ENCODE peak calls at places on chromosome 14, in seven cellular contexts. One of them, this sample, is unnamed.

GRCh38 chr14:53217283-53217994 is 64.3 kb upstream of the DDHD1 start:
- DNase-seq in K562: peak
- DNase-seq in HCT116: peak
- DNase-seq in GM12878: peak
- DNase-seq in HepG2: peak
- DNase-seq in H1: peak
- DNase-seq in NT2/D1: peak
- DNase-seq in this sample: peak

GRCh38 chr14:52878469-52878868 is 72.4 kb downstream of the FERMT2 start:
- DNase-seq in K562: no peak
- DNase-seq in HCT116: no peak
- DNase-seq in GM12878: no peak
- DNase-seq in HepG2: no peak
- DNase-seq in H1: no peak
- DNase-seq in NT2/D1: no peak
- DNase-seq in this sample: no peak

GRCh38 chr14:64220466-64220865 is 73.7 kb downstream of the ESR2 start:
- DNase-seq in K562: peak
- DNase-seq in HCT116: no peak
- DNase-seq in GM12878: no peak
- DNase-seq in HepG2: no peak
- DNase-seq in H1: no peak
- DNase-seq in NT2/D1: no peak
- DNase-seq in this sample: no peak

GRCh38 chr14:93269341-93270068 is 62.4 kb downstream of the UBR7 start:
- DNase-seq in K562: peak
- DNase-seq in HCT116: no peak
- DNase-seq in GM12878: no peak
- DNase-seq in HepG2: peak
- DNase-seq in H1: no peak
- DNase-seq in NT2/D1: no peak
- DNase-seq in this sample: no peak

GRCh38 chr14:91186515-91187066 is 57.9 kb downstream of the GPR68 start:
- DNase-seq in K562: no peak
- DNase-seq in HCT116: no peak
- DNase-seq in GM12878: no peak
- DNase-seq in HepG2: no peak
- DNase-seq in H1: no peak
- DNase-seq in NT2/D1: no peak
- DNase-seq in this sample: no peak

GRCh38 chr14:96962337-96962736 is 165.2 kb downstream of the VRK1 start:
- DNase-seq in K562: no peak
- DNase-seq in HCT116: no peak
- DNase-seq in GM12878: no peak
- DNase-seq in HepG2: no peak
- DNase-seq in H1: no peak
- DNase-seq in NT2/D1: no peak
- DNase-seq in this sample: no peak

GRCh38 chr14:76948213-76948947 is 80.1 kb downstream of the IRF2BPL start:
- DNase-seq in K562: no peak
- DNase-seq in HCT116: no peak
- DNase-seq in GM12878: no peak
- DNase-seq in HepG2: peak
- DNase-seq in H1: no peak
- DNase-seq in NT2/D1: no peak
- DNase-seq in this sample: no peak

GRCh38 chr14:49895480-49895879 is 2.6 kb downstream of the ARF6 start:
- DNase-seq in K562: no peak
- DNase-seq in HCT116: no peak
- DNase-seq in GM12878: no peak
- DNase-seq in HepG2: no peak
- DNase-seq in H1: no peak
- DNase-seq in NT2/D1: no peak
- DNase-seq in this sample: no peak

GRCh38 chr14:30354439-30354838 is 204.5 kb upstream of the G2E3 start:
- DNase-seq in K562: no peak
- DNase-seq in HCT116: no peak
- DNase-seq in GM12878: no peak
- DNase-seq in HepG2: no peak
- DNase-seq in H1: no peak
- DNase-seq in NT2/D1: no peak
- DNase-seq in this sample: no peak

GRCh38 chr14:66015046-66015780 is 471.0 kb upstream of the CCDC196 start:
- DNase-seq in K562: no peak
- DNase-seq in HCT116: no peak
- DNase-seq in GM12878: no peak
- DNase-seq in HepG2: no peak
- DNase-seq in H1: no peak
- DNase-seq in NT2/D1: no peak
- DNase-seq in this sample: no peak

GRCh38 chr14:29558516-29558915 is 369.1 kb downstream of the PRKD1 start:
- DNase-seq in K562: no peak
- DNase-seq in HCT116: no peak
- DNase-seq in GM12878: no peak
- DNase-seq in HepG2: no peak
- DNase-seq in H1: no peak
- DNase-seq in NT2/D1: no peak
- DNase-seq in this sample: no peak

GRCh38 chr14:20477211-20477876 is 8.1 kb downstream of the PNP start:
- DNase-seq in K562: peak
- DNase-seq in HCT116: no peak
- DNase-seq in GM12878: no peak
- DNase-seq in HepG2: no peak
- DNase-seq in H1: no peak
- DNase-seq in NT2/D1: no peak
- DNase-seq in this sample: peak

GRCh38 chr14:93859957-93860356 is 67.2 kb upstream of the FAM181A start:
- DNase-seq in K562: peak
- DNase-seq in HCT116: no peak
- DNase-seq in GM12878: no peak
- DNase-seq in HepG2: no peak
- DNase-seq in H1: no peak
- DNase-seq in NT2/D1: no peak
- DNase-seq in this sample: peak

GRCh38 chr14:71995741-71996140 is 63.5 kb downstream of the RGS6 start:
- DNase-seq in K562: no peak
- DNase-seq in HCT116: no peak
- DNase-seq in GM12878: no peak
- DNase-seq in HepG2: no peak
- DNase-seq in H1: no peak
- DNase-seq in NT2/D1: no peak
- DNase-seq in this sample: no peak

GRCh38 chr14:58239259-58240210 is 5.1 kb upstream of the PSMA3 start:
- DNase-seq in K562: peak
- DNase-seq in HCT116: peak
- DNase-seq in GM12878: peak
- DNase-seq in HepG2: peak
- DNase-seq in H1: peak
- DNase-seq in NT2/D1: no peak
- DNase-seq in this sample: no peak

GRCh38 chr14:58243790-58244555 is 670 bp upstream of the PSMA3 start:
- DNase-seq in K562: peak
- DNase-seq in HCT116: peak
- DNase-seq in GM12878: no peak
- DNase-seq in HepG2: peak
- DNase-seq in H1: no peak
- DNase-seq in NT2/D1: no peak
- DNase-seq in this sample: no peak

DNA sequence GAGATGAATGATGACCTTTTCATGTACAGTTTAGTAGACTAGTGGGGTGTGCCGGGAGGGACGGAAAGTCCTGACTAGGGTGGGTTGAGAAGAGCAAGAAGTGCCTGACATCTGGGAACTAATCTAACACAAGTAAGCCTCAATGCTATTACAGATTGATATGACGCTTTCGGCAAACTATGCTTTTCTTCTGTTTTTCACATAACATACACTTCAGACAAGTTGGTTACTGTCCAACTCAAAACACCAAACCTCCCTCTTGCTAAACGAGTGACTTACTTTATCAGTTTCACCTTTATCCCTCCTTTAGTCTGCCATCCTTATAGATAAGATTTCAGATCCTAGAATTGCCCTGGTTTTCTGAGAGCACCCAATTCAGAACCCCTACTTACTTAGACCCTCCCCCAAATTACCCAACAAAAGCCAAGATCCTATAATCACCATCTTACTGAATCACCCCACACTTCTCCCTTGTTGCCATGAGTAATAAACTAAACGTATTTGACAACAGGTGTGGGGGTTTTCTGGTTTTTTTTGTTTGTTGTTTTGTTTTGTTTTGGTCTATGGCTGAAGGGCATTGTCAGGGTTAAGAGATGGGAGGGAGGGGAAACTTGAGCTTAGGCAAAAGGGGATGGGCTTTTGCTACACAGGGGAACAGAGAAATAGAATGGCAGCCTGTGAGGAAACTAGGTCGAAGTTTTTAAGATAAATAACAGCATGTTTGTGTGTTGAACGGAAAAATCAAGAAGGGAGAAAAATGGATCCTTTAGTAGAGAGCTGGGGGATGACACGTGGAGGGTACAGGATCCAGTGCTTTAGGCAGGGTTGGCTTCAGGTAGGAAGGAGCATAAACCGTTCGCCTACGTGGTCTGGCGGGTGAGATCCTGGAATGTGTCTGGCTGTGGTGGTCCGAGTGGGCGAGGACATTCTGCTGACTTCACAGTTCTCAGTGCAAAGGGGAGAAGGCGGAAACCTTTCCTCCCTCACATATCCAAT is 6.1 kb upstream of the PSMA3 start:
- DNase-seq in K562: peak
- DNase-seq in HCT116: no peak
- DNase-seq in GM12878: no peak
- DNase-seq in HepG2: no peak
- DNase-seq in H1: no peak
- DNase-seq in NT2/D1: no peak
- DNase-seq in this sample: no peak
- TF ChIP-seq YY1 in K562: no peak
- TF ChIP-seq YY1 in HCT116: no peak
- TF ChIP-seq YY1 in GM12878: peak
- TF ChIP-seq YY1 in HepG2: no peak
- TF ChIP-seq YY1 in H1: no peak
- TF ChIP-seq YY1 in NT2/D1: no peak
- TF ChIP-seq YY1 in this sample: no peak

GRCh38 chr14:105862581-105863239 is 336.3 kb downstream of the TMEM121 start:
- DNase-seq in K562: no peak
- DNase-seq in HCT116: no peak
- DNase-seq in GM12878: no peak
- DNase-seq in HepG2: no peak
- DNase-seq in H1: no peak
- DNase-seq in NT2/D1: no peak
- DNase-seq in this sample: no peak
- TF ChIP-seq YY1 in K562: no peak
- TF ChIP-seq YY1 in HCT116: no peak
- TF ChIP-seq YY1 in GM12878: no peak
- TF ChIP-seq YY1 in HepG2: no peak
- TF ChIP-seq YY1 in H1: no peak
- TF ChIP-seq YY1 in NT2/D1: no peak
- TF ChIP-seq YY1 in this sample: no peak

GRCh38 chr14:75441731-75442130 is 13.9 kb downstream of the JDP2 start:
- DNase-seq in K562: peak
- DNase-seq in HCT116: no peak
- DNase-seq in GM12878: no peak
- DNase-seq in HepG2: no peak
- DNase-seq in H1: no peak
- DNase-seq in NT2/D1: no peak
- DNase-seq in this sample: no peak

GRCh38 chr14:75440733-75441474 is 13.1 kb downstream of the JDP2 start:
- DNase-seq in K562: no peak
- DNase-seq in HCT116: no peak
- DNase-seq in GM12878: no peak
- DNase-seq in HepG2: no peak
- DNase-seq in H1: no peak
- DNase-seq in NT2/D1: no peak
- DNase-seq in this sample: no peak

GRCh38 chr14:75442166-75442565 is 14.3 kb downstream of the JDP2 start:
- DNase-seq in K562: no peak
- DNase-seq in HCT116: no peak
- DNase-seq in GM12878: no peak
- DNase-seq in HepG2: no peak
- DNase-seq in H1: no peak
- DNase-seq in NT2/D1: no peak
- DNase-seq in this sample: no peak

GRCh38 chr14:75442642-75443041 is 14.8 kb downstream of the JDP2 start:
- DNase-seq in K562: peak
- DNase-seq in HCT116: no peak
- DNase-seq in GM12878: no peak
- DNase-seq in HepG2: no peak
- DNase-seq in H1: no peak
- DNase-seq in NT2/D1: no peak
- DNase-seq in this sample: no peak

DNA sequence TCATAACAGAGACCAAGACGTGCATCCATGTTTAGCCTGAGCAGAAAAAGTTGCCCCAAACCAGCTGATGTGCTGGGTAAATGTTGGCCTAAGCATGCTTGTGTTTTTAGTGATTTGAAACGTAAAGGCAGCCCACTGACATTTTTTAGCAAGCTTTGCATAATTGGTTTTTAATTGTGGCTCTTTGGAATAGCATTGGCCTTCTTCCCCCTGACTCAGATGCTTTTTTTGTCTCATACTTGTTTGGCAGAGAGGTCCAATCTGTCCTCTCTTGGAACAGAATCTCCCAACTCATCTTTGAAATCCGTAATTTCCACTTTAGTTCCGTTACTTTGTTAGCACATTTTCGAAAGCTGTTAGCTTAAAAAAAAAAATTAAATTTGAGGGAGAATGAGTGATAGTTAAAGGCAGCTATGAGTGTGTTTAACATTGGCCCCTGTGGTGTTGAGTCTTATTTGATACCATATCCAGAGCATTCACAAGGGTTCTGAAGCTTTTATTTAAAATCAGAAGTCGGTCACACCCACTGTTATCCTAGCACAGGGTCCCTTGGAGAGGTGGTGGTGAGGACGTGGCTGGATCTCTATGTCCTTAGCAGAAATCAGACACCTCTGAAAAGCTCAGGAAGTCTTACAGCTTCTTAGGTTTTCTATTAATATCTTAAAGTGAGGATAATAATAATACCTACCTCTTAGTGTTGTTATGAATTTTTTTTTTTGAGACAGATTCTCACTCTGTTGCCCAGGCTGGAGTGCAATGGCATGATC is 15.6 kb downstream of the JDP2 start:
- DNase-seq in K562: no peak
- DNase-seq in HCT116: no peak
- DNase-seq in GM12878: no peak
- DNase-seq in HepG2: no peak
- DNase-seq in H1: no peak
- DNase-seq in NT2/D1: no peak
- DNase-seq in this sample: no peak
- TF ChIP-seq YY1 in K562: no peak
- TF ChIP-seq YY1 in HCT116: no peak
- TF ChIP-seq YY1 in GM12878: no peak
- TF ChIP-seq YY1 in HepG2: no peak
- TF ChIP-seq YY1 in H1: no peak
- TF ChIP-seq YY1 in NT2/D1: no peak
- TF ChIP-seq YY1 in this sample: no peak

DNA sequence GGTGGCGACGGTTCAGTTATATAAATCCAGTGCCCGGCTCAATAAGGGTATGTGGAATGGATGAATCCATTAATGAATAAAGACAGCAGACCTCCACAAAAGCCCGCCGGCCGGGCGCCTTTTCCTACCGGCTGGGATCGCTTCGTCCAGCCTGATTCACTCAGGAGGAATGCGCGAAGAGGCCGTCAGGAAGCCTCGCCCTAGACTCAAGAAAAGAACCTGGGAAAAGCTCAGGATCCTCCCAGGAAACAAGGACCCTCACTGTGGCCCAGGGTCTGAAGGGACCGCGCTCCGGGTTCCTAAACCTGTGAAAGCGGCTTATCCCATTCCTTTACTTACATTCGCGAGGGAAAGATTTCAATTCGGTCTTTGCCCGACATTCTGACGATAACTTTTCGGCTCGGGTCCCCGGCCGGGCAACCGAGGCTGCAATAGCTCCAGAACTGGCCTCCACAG is 257 bp downstream of the ATP6V1D start:
- DNase-seq in K562: no peak
- DNase-seq in HCT116: no peak
- DNase-seq in GM12878: no peak
- DNase-seq in HepG2: peak
- DNase-seq in H1: no peak
- DNase-seq in NT2/D1: no peak
- DNase-seq in this sample: no peak
- TF ChIP-seq YY1 in K562: no peak
- TF ChIP-seq YY1 in HCT116: no peak
- TF ChIP-seq YY1 in GM12878: no peak
- TF ChIP-seq YY1 in HepG2: no peak
- TF ChIP-seq YY1 in H1: no peak
- TF ChIP-seq YY1 in NT2/D1: no peak
- TF ChIP-seq YY1 in this sample: peak